ENCODE peak calls at places on chromosomes 13 and 19, in nine cellular contexts. V is heart left ventricle, P is epithelial cell of proximal tubule, B is cardiac muscle cell, R is psoas muscle, X is AG10803, C is upper lobe of left lung, H is esophagus squamous epithelium, N is body of pancreas. L is an unnamed sample.

GRCh38 chr13:109884462-109884861 is 98.1 kb upstream of the IRS2 start:
- DNase-seq in V (no peak), P (no peak), B (no peak), R (no peak), X (no peak), C (no peak), H (no peak), N (no peak), L (no peak)

GRCh38 chr19:28468701-28469459 is 744.1 kb downstream of the UQCRFS1 start:
- DNase-seq in V (no peak), P (no peak), B (peak), R (no peak), X (peak), C (peak), H (no peak), N (peak), L (no peak)

GRCh38 chr13:94305934-94306333 is 173.5 kb downstream of the DCT start:
- DNase-seq in V (no peak), P (no peak), B (no peak), R (no peak), X (peak), C (no peak), H (no peak), N (no peak), L (no peak)

GRCh38 chr19:56554272-56554869 is 12.9 kb upstream of the ZNF470 start:
- DNase-seq in V (no peak), P (no peak), B (no peak), R (no peak), X (no peak), C (no peak), H (no peak), N (no peak), L (no peak)

GRCh38 chr13:41960195-41960699 is 662 bp downstream of the VWA8 start:
- DNase-seq in V (peak), P (peak), B (peak), R (no peak), X (peak), C (no peak), H (no peak), N (no peak), L (no peak)

GRCh38 chr13:40170982-40171381 is 495.5 kb downstream of the FOXO1 start:
- DNase-seq in V (peak), P (no peak), B (no peak), R (no peak), X (no peak), C (no peak), H (no peak), N (no peak), L (no peak)

GRCh38 chr19:23392706-23393105 is 2.6 kb downstream of the ZNF91 start:
- DNase-seq in V (no peak), P (no peak), B (no peak), R (no peak), X (no peak), C (no peak), H (no peak), N (no peak), L (no peak)

GRCh38 chr19:7722231-7722651 is 9.7 kb downstream of the CLEC4G start:
- DNase-seq in V (no peak), P (no peak), B (no peak), R (no peak), X (no peak), C (no peak), H (no peak), N (no peak), L (no peak)

GRCh38 chr13:113077953-113078894 is 27.4 kb upstream of the F7 start:
- DNase-seq in V (peak), P (no peak), B (no peak), R (peak), X (no peak), C (peak), H (no peak), N (no peak), L (no peak)

GRCh38 chr13:111904166-111904565 is 162.8 kb upstream of the SOX1 start:
- DNase-seq in V (no peak), P (no peak), B (no peak), R (no peak), X (no peak), C (no peak), H (no peak), N (no peak), L (no peak)

GRCh38 chr19:40741527-40742390 is 8.5 kb downstream of the ACTMAP start:
- DNase-seq in V (no peak), P (no peak), B (no peak), R (no peak), X (no peak), C (no peak), H (no peak), N (no peak), L (no peak)

GRCh38 chr19:51473009-51473707 is 5.2 kb upstream of the CEACAM18 start:
- DNase-seq in V (peak), P (no peak), B (peak), R (peak), X (peak), C (no peak), H (no peak), N (peak), L (no peak)

GRCh38 chr13:30829145-30829544 is 76.9 kb upstream of the MEDAG start:
- DNase-seq in V (no peak), P (no peak), B (peak), R (no peak), X (peak), C (no peak), H (no peak), N (no peak), L (no peak)

GRCh38 chr13:95267662-95268369 is 33.4 kb downstream of the ABCC4 start:
- DNase-seq in V (no peak), P (peak), B (peak), R (no peak), X (peak), C (no peak), H (no peak), N (no peak), L (peak)

GRCh38 chr13:92136449-92137180 is 738.2 kb downstream of the GPC5 start:
- DNase-seq in V (no peak), P (peak), B (peak), R (no peak), X (no peak), C (no peak), H (no peak), N (no peak), L (no peak)

GRCh38 chr19:58575183-58576041 is 2.3 kb upstream of the MZF1 start:
- DNase-seq in V (peak), P (peak), B (peak), R (peak), X (peak), C (peak), H (no peak), N (peak), L (no peak)

GRCh38 chr13:91725646-91726045 is 327.2 kb downstream of the GPC5 start:
- DNase-seq in V (no peak), P (no peak), B (no peak), R (no peak), X (no peak), C (no peak), H (no peak), N (no peak), L (no peak)

GRCh38 chr13:51494151-51494550 is 41.3 kb upstream of the INTS6 start:
- DNase-seq in V (no peak), P (peak), B (peak), R (no peak), X (peak), C (no peak), H (no peak), N (no peak), L (no peak)

GRCh38 chr19:5621945-5622464 is 571 bp downstream of the SAFB2 start:
- DNase-seq in V (peak), P (no peak), B (no peak), R (peak), X (no peak), C (no peak), H (no peak), N (peak), L (no peak)

GRCh38 chr13:71209217-71209616 is 657.8 kb downstream of the DACH1 start:
- DNase-seq in V (no peak), P (no peak), B (no peak), R (no peak), X (no peak), C (no peak), H (no peak), N (no peak), L (no peak)

GRCh38 chr13:20442370-20442769 is 83.3 kb downstream of the CRYL1 start:
- DNase-seq in V (no peak), P (no peak), B (no peak), R (no peak), X (no peak), C (no peak), H (no peak), N (no peak), L (no peak)

GRCh38 chr19:38617764-38618589 is at the start of gene MAP4K1:
- DNase-seq in V (peak), P (no peak), B (no peak), R (peak), X (no peak), C (peak), H (peak), N (peak), L (no peak)

GRCh38 chr19:13865243-13865577 is 11.7 kb upstream of the NANOS3 start:
- DNase-seq in V (no peak), P (no peak), B (no peak), R (no peak), X (no peak), C (no peak), H (no peak), N (no peak), L (no peak)

GRCh38 chr13:102846261-102847015 is 606 bp downstream of the ERCC5 start:
- DNase-seq in V (peak), P (no peak), B (peak), R (peak), X (peak), C (peak), H (no peak), N (peak), L (no peak)

GRCh38 chr19:45576682-45577081 is 7.9 kb downstream of the OPA3 start:
- DNase-seq in V (no peak), P (no peak), B (no peak), R (no peak), X (no peak), C (no peak), H (no peak), N (no peak), L (no peak)

GRCh38 chr13:101893021-101893420 is 440.5 kb downstream of the ITGBL1 start:
- DNase-seq in V (peak), P (no peak), B (no peak), R (no peak), X (no peak), C (no peak), H (no peak), N (no peak), L (no peak)

GRCh38 chr19:53002479-53002878 is 11.2 kb upstream of the ERVV-1 start:
- DNase-seq in V (no peak), P (no peak), B (no peak), R (no peak), X (no peak), C (no peak), H (no peak), N (no peak), L (no peak)

GRCh38 chr13:110483386-110483785 is 78.1 kb downstream of the RAB20 start:
- DNase-seq in V (no peak), P (no peak), B (no peak), R (no peak), X (no peak), C (no peak), H (no peak), N (no peak), L (no peak)

GRCh38 chr19:3375221-3376088 is 9.1 kb downstream of the NFIC start:
- DNase-seq in V (peak), P (no peak), B (peak), R (peak), X (peak), C (peak), H (no peak), N (peak), L (no peak)
- H3K4me3 ChIP-seq in V (peak), P (peak), B (no peak), R (peak), X (peak), C (no peak), H (peak), N (no peak), L (no peak)

GRCh38 chr19:33132425-33132824 is 511 bp downstream of the WDR88 start:
- DNase-seq in V (no peak), P (no peak), B (no peak), R (no peak), X (no peak), C (no peak), H (no peak), N (no peak), L (no peak)
- TF ChIP-seq CTCF in V (peak), P (peak), B (peak), R (no peak), X (peak), C (no peak), H (no peak), N (no peak), L (peak)

DNA sequence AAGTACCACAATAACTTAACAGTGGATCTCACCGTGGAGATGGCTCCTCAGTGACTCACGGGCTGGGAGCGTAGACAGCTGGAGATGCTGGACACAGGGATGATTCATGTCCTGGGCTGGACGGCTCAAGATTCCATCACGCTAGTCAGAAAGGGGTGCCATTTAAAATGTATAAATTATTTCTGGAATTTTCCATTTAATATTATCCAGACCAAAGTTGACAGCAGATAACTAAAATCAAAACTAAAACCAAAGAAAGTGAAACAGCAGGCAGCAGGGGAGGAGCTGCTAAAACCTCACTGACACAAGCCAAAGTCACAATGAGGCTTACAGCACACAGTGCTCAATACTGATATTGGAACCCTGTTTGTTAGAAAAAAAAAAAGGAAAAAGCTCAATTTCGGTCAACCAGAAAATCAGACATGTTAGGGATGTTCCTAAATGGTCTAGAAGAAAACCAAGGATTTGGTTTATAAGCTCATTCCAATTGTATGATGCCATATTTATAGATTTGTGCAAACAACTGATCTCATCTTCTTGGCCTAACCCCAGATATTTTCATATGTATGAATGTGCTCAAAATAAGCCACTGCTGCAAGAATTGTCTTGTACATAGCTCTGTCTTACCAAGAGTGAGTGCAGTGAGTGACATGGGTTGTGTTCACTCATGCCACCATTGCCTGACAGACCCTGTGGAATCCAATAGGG is 111.8 kb downstream of the SACS start:
- DNase-seq in V (peak), P (peak), B (peak), R (peak), X (peak), C (no peak), H (no peak), N (no peak), L (peak)
- H3K4me3 ChIP-seq in V (peak), P (no peak), B (no peak), R (peak), X (peak), C (no peak), H (peak), N (no peak), L (peak)

GRCh38 chr13:62123409-62123808 is 707.8 kb upstream of the PCDH20 start:
- DNase-seq in V (no peak), P (no peak), B (no peak), R (no peak), X (no peak), C (no peak), H (no peak), N (no peak), L (no peak)

GRCh38 chr13:62122434-62122833 is 706.8 kb upstream of the PCDH20 start:
- DNase-seq in V (no peak), P (no peak), B (no peak), R (no peak), X (no peak), C (no peak), H (no peak), N (no peak), L (no peak)

GRCh38 chr13:62125451-62125850 is 709.8 kb upstream of the PCDH20 start:
- DNase-seq in V (no peak), P (no peak), B (no peak), R (no peak), X (no peak), C (no peak), H (no peak), N (no peak), L (no peak)

GRCh38 chr13:62119739-62120700 is 704.4 kb upstream of the PCDH20 start:
- DNase-seq in V (no peak), P (no peak), B (peak), R (no peak), X (no peak), C (no peak), H (no peak), N (no peak), L (no peak)
- TF ChIP-seq CTCF in V (peak), P (no peak), B (peak), R (peak), X (peak), C (no peak), H (no peak), N (peak), L (no peak)

DNA sequence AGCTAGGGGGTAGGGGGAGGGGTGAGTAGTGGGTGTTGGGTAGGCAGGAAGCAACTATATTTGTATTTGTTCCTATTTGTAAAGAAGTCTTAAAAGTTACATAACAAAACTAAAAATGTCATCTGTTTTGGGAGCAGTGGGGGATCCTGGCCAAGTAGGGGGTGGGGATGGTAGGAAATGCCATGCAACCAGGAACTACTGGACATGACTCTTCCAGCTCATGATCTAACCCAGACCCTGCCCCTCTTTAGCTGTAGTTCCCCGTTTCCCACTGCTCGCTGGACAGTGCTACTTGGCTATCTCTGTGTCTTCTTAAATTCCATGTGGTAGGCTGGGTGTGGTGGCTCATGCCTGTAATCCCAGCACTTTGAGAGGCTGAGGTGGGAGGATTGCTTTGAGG is 3.2 kb downstream of the GTF3A start:
- DNase-seq in V (no peak), P (no peak), B (no peak), R (no peak), X (peak), C (no peak), H (no peak), N (no peak), L (no peak)
- H3K4me3 ChIP-seq in V (no peak), P (no peak), B (no peak), R (no peak), X (no peak), C (no peak), H (peak), N (no peak), L (no peak)

GRCh38 chr13:65985632-65986031 is 1244.5 kb downstream of the PCDH9 start:
- DNase-seq in V (no peak), P (no peak), B (no peak), R (no peak), X (no peak), C (peak), H (no peak), N (no peak), L (no peak)
- TF ChIP-seq CTCF in V (no peak), P (peak), B (no peak), R (no peak), X (no peak), C (no peak), H (no peak), N (no peak), L (no peak)